ENCODE peak calls at places on chromosomes 2 and 18, in six cellular contexts. V is HAP-1, W is lung, S is left ventricle myocardium inferior, I is small intestine, F is kidney. U is an unnamed sample.

GRCh38 chr2:1868683-1869141 is 124.4 kb upstream of the PXDN start:
- DNase-seq in V (no peak), W (no peak), S (no peak), I (no peak), F (no peak), U (no peak)

GRCh38 chr18:59050661-59051057 is 89.0 kb upstream of the SEC11C start:
- DNase-seq in V (no peak), W (no peak), S (no peak), I (no peak), F (no peak), U (no peak)

GRCh38 chr2:218995972-218996644 is 2.9 kb upstream of the CRYBA2 start:
- DNase-seq in V (peak; percentile 94), W (peak; percentile 89), S (peak; percentile 81), I (peak; percentile 84), F (peak; percentile 93), U (peak; percentile 87)

GRCh38 chr2:166419616-166419934 is 43.8 kb upstream of the SCN9A start:
- DNase-seq in V (peak; percentile 13), W (no peak), S (no peak), I (no peak), F (no peak), U (no peak)

GRCh38 chr2:215423234-215423633 is 12.6 kb downstream of the FN1 start:
- DNase-seq in V (no peak), W (no peak), S (no peak), I (no peak), F (no peak), U (no peak)

GRCh38 chr2:40346535-40347354 is 105.1 kb downstream of the SLC8A1 start:
- DNase-seq in V (no peak), W (no peak), S (no peak), I (no peak), F (no peak), U (no peak)

GRCh38 chr2:239902749-239903201 is 122.4 kb downstream of the NDUFA10 start:
- DNase-seq in V (no peak), W (peak; percentile 22), S (no peak), I (no peak), F (no peak), U (no peak)

GRCh38 chr2:95267458-95268207 is 6.6 kb upstream of the PROM2 start:
- DNase-seq in V (no peak), W (peak; percentile 24), S (no peak), I (no peak), F (peak; percentile 32), U (peak; percentile 26)

GRCh38 chr2:204846471-204846870 is 301.2 kb downstream of the PARD3B start:
- DNase-seq in V (no peak), W (no peak), S (no peak), I (no peak), F (no peak), U (no peak)

GRCh38 chr2:8974001-8974400 is 29.5 kb downstream of the MBOAT2 start:
- DNase-seq in V (no peak), W (no peak), S (no peak), I (no peak), F (no peak), U (no peak)

GRCh38 chr2:37919631-37920032 is 5.5 kb upstream of the RMDN2 start:
- DNase-seq in V (peak; percentile 29), W (no peak), S (no peak), I (peak; percentile 65), F (no peak), U (no peak)
- H3K4me1 ChIP-seq in V (peaks cover 19% of the 10 kb centered on the region), W (peaks cover 18% of the 10 kb centered on the region), S (peaks cover 37% of the 10 kb centered on the region), I (no peaks in the 10 kb centered on the region), F (peaks cover 9% of the 10 kb centered on the region), U (peaks cover 32% of the 10 kb centered on the region)

DNA sequence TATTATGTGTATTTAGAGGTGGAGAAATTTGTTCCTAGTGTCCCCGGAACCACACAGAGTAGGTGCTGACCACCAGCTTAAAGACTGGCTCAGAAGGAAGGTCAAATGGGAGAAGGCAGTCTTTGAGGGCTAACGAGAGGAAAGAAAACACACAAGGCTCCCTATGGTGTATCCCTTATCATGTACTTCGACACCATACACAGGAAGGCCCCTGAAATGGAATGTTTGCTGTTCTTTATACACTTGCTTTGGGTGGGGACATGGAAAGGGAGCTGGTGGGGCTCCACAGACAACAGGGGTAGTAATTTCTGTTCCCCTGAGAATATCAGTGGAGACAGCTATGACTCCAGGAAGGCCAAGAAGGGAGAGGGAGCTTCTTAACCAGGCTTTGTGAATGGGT is 6.0 kb downstream of the EPAS1 start:
- DNase-seq in V (no peak), W (no peak), S (no peak), I (no peak), F (no peak), U (no peak)
- H3K4me1 ChIP-seq in V (peaks cover 9% of the 10 kb centered on the region), W (peaks cover 54% of the 10 kb centered on the region), S (peaks cover 98% of the 10 kb centered on the region), I (peaks cover 40% of the 10 kb centered on the region), F (peaks cover 34% of the 10 kb centered on the region), U (peaks cover 70% of the 10 kb centered on the region)

DNA sequence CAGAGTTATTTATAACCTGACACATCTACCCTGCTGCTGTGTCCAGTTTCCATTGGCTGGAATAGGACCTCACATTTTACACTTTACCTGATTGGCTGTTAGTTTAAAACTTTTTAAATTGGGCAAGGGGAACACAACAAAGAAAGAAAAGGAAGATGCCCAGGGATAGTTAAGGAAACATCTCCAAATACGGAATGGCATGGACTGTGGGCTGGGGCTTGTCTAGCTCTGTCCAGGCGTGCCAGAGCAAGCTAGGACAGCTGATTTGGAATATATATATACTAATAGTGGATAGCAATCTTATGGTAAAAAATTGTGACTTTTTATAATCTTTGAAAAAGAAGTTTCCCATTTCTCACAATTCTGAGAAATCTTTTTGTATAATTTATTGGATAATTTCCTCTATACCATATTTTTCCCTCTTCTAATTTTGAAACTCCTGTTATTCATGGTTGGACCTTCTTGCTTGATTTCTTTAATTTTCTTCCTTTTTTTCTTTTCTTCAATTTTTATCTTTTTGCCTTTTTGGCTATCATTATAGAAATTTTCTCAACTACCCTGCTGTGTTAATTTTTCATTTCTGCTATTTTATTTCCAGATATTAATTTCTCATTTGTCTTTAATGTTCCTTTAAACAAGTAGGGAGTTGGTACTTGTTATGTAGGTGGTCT is 55.9 kb downstream of the COMMD1 start:
- DNase-seq in V (no peak), W (no peak), S (no peak), I (no peak), F (no peak), U (no peak)
- H3K4me1 ChIP-seq in V (peaks cover 16% of the 10 kb centered on the region), W (peaks cover 8% of the 10 kb centered on the region), S (peaks cover 11% of the 10 kb centered on the region), I (peaks cover 5% of the 10 kb centered on the region), F (peaks cover 11% of the 10 kb centered on the region), U (peaks cover 13% of the 10 kb centered on the region)

DNA sequence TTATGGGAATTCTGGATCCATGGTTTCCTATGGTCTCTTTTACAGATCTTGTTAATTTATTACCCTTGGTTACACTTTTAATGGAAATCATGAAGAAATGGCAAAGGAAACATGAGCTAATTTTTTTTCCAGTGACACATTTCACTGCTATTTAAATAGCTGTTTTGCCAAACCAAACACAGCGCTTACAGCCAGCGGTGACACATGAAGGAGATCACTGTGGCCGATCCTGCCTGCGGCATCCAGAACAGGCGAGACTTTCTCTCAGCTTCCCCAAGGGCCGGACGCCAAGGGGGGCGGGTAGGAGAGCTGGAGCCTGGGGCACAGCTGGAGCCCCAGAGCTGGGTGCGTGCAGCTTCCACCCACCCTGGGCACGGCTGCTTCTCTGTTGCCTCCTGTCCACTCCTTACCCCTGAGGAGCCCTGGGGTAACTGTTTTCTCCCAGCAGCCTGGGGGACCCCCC is 81.4 kb upstream of the PKDCC start:
- DNase-seq in V (no peak), W (peak; percentile 71), S (peak; percentile 86), I (no peak), F (peak; percentile 98), U (peak; percentile 90)
- H3K4me1 ChIP-seq in V (no peaks in the 10 kb centered on the region), W (no peaks in the 10 kb centered on the region), S (peaks cover 54% of the 10 kb centered on the region), I (peaks cover 3% of the 10 kb centered on the region), F (peaks cover 28% of the 10 kb centered on the region), U (peaks cover 8% of the 10 kb centered on the region)